ENCODE peak calls at places on chromosome 14, in five cellular contexts. D is CD8-positive, alpha-beta T cell; I is colonic mucosa; F is WERI-Rb-1; T is HL-60. P is an unnamed sample. For H3K27me3, the result is how much of the 10 kb centered on the place peaks cover.

GRCh38 chr14:80977103-80977728 is 21.8 kb downstream of the TSHR start:
- DNase-seq in D (no peak), I (peak), F (no peak), T (no peak), P (no peak)

GRCh38 chr14:21057803-21058675 is at the start of gene RNASE8:
- DNase-seq in D (no peak), I (peak), F (no peak), T (no peak), P (no peak)

GRCh38 chr14:42140831-42141279 is 534.2 kb downstream of the LRFN5 start:
- DNase-seq in D (no peak), I (no peak), F (no peak), T (no peak), P (no peak)

GRCh38 chr14:22332671-22333407 is 256.2 kb downstream of the DAD1 start:
- DNase-seq in D (no peak), I (no peak), F (no peak), T (no peak), P (no peak)

GRCh38 chr14:22847661-22848341 is 11.4 kb downstream of the MMP14 start:
- DNase-seq in D (no peak), I (no peak), F (no peak), T (no peak), P (peak)

GRCh38 chr14:56310643-56311042 is 192.4 kb downstream of the PELI2 start:
- DNase-seq in D (no peak), I (no peak), F (no peak), T (no peak), P (no peak)

GRCh38 chr14:55097894-55098560 is 31.0 kb upstream of the LGALS3 start:
- DNase-seq in D (peak), I (no peak), F (no peak), T (no peak), P (no peak)

GRCh38 chr14:77238996-77239395 is 32.0 kb downstream of the NGB start:
- DNase-seq in D (no peak), I (no peak), F (peak), T (no peak), P (no peak)

GRCh38 chr14:102913341-102914211 is 8.9 kb upstream of the AMN start:
- DNase-seq in D (no peak), I (no peak), F (no peak), T (no peak), P (no peak)

GRCh38 chr14:90784621-90785270 is 31.5 kb downstream of the TTC7B start:
- DNase-seq in D (no peak), I (no peak), F (no peak), T (no peak), P (no peak)

GRCh38 chr14:101673873-101674272 is 87.6 kb upstream of the PPP2R5C start:
- DNase-seq in D (no peak), I (no peak), F (no peak), T (no peak), P (no peak)

GRCh38 chr14:57755018-57755521 is 110.8 kb downstream of the SLC35F4 start:
- DNase-seq in D (no peak), I (no peak), F (no peak), T (no peak), P (no peak)

GRCh38 chr14:50089213-50089612 is 27.2 kb downstream of the VCPKMT start:
- DNase-seq in D (peak), I (no peak), F (no peak), T (no peak), P (no peak)

GRCh38 chr14:69612014-69612758 is 790 bp downstream of the SUSD6 start:
- DNase-seq in D (peak), I (peak), F (no peak), T (no peak), P (peak)

GRCh38 chr14:71331393-71331792 is 424.1 kb downstream of the PCNX1 start:
- DNase-seq in D (no peak), I (no peak), F (no peak), T (no peak), P (no peak)

GRCh38 chr14:42299692-42300091 is 693.0 kb downstream of the LRFN5 start:
- DNase-seq in D (no peak), I (no peak), F (no peak), T (no peak), P (no peak)

GRCh38 chr14:67673451-67673850 is 981 bp downstream of the VTI1B start:
- DNase-seq in D (no peak), I (no peak), F (no peak), T (no peak), P (no peak)

GRCh38 chr14:94143239-94143638 is 13.8 kb upstream of the IFI27L2 start:
- DNase-seq in D (no peak), I (no peak), F (peak), T (no peak), P (no peak)

GRCh38 chr14:81323621-81324400 is 76.3 kb downstream of the STON2 start:
- DNase-seq in D (no peak), I (peak), F (peak), T (no peak), P (no peak)

GRCh38 chr14:51652168-51653095 is 722 bp downstream of the FRMD6 start:
- DNase-seq in D (no peak), I (peak), F (no peak), T (peak), P (peak)
- TF ChIP-seq CTCF in D (peak), I (no peak), F (no peak), T (no peak), P (no peak)

GRCh38 chr14:104603623-104604401 is 760 bp downstream of the TMEM179 start:
- DNase-seq in D (no peak), I (no peak), F (no peak), T (no peak), P (no peak)
- H3K4me3 ChIP-seq in D (no peak), I (no peak), F (peak), T (no peak), P (no peak)

GRCh38 chr14:105842105-105842504 is 315.7 kb downstream of the TMEM121 start:
- DNase-seq in D (no peak), I (peak), F (no peak), T (no peak), P (no peak)
- H3K27me3 ChIP-seq in D (under half), I (under half), F (half or more), T (under half), P (under half)

DNA sequence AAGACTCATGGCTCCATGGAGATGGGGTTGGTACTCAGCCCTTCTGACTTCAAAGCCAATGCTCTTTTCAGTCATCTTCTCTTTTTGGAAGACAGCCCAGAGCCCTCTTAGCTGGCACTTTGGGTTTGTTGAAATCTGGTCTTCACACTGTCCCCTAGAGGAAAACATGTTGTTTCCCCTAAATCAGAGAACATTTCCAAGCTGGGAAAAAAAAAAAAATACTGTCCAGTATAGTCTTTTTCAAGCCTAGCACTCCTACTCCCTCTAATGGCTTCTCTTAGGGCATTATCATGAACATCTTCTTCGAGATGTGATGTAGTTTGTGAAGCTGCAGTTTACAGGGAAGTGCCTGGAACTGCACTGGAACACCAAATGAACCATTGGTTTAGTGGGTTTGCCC is 3.0 kb upstream of the ZC3H14 start:
- DNase-seq in D (no peak), I (no peak), F (no peak), T (no peak), P (no peak)
- TF ChIP-seq CTCF in D (no peak), I (no peak), F (peak), T (no peak), P (peak)

GRCh38 chr14:44657688-44658388 is 150.8 kb upstream of the FSCB start:
- DNase-seq in D (no peak), I (no peak), F (no peak), T (no peak), P (no peak)

GRCh38 chr14:44652640-44653039 is 145.6 kb upstream of the FSCB start:
- DNase-seq in D (no peak), I (no peak), F (no peak), T (no peak), P (no peak)

GRCh38 chr14:44658389-44658696 is 151.3 kb upstream of the FSCB start:
- DNase-seq in D (no peak), I (no peak), F (no peak), T (no peak), P (no peak)

GRCh38 chr14:44662250-44662891 is 155.3 kb upstream of the FSCB start:
- DNase-seq in D (no peak), I (no peak), F (no peak), T (no peak), P (no peak)

GRCh38 chr14:44657153-44657552 is 150.1 kb upstream of the FSCB start:
- DNase-seq in D (no peak), I (no peak), F (no peak), T (no peak), P (no peak)
- H3K4me3 ChIP-seq in D (no peak), I (no peak), F (no peak), T (no peak), P (no peak)

DNA sequence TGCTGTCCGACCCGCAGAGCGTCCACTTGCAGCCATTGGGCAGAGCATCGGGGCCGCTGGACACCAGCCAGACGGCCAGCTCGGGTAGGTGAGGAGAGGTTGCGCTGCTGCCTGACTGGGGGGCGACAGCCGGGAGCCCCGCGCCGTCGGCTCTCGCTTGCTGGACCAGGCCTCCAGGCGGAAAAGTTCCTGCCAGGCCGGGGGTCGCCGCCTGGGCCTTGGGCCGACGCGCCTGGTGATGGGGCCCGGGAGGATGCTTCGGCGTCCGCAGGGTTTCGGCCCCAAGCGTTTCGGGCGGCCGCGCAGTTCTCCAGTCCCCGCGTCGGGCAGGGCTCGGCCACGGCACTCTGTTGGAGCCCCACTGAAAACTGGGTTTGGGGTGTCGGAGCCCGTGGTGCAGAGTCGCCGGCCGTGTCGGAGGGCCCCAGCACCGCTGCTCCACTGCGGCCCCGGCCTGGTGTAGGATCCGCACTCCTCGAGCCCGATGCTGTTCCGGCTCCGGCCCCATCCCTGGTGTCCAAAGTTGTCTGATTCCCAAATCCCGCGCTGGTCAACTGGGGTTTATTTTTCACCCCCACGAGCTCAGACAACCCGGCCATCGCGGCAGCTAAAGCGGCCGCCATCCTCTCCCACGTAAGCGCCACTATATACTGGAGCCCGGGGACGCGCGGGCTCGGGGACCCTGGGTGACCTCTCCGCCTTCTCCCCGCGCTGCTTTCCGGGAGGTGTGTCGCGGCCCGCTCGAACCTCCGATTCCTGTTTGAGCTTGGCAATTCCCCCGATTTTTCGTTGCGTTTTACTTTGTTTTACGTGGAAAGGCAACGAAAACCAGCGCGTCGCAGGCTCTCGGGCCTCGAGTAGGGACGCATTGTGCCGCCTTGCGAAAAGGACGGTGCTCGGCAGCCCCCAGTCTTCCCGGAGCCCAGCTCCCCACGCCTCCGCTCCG is 872 bp downstream of the VSX2 start:
- DNase-seq in D (no peak), I (no peak), F (no peak), T (no peak), P (no peak)
- H3K27me3 ChIP-seq in D (under half), I (half or more), F (under half), T (under half), P (half or more)

DNA sequence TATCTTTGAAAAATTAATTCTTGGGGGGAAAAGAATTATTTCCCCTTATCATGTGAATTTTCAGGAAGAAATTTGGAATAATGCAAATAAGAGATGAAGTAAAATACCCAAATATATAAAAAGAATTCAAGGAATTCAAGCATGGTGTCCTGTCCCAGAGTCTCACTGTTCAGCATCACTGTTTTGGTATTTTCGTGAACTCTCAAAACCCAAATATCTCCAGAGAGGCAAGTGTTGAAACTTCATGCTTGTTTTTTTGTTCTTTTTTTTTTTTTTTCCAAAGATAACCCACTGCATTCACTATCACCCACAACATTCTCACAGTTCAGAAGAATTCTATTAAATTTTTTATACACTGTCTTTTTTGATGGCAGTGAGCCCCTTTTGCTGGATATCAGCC is 354.9 kb downstream of the DIO2 start:
- DNase-seq in D (no peak), I (no peak), F (no peak), T (no peak), P (no peak)
- TF ChIP-seq CTCF in D (no peak), I (no peak), F (no peak), T (no peak), P (no peak)

GRCh38 chr14:61472801-61473376 is 151.5 kb downstream of the PRKCH start:
- DNase-seq in D (peak), I (no peak), F (no peak), T (no peak), P (no peak)

GRCh38 chr14:61472025-61472672 is 150.8 kb downstream of the PRKCH start:
- DNase-seq in D (peak), I (no peak), F (no peak), T (peak), P (no peak)

GRCh38 chr14:61470261-61470953 is 149.0 kb downstream of the PRKCH start:
- DNase-seq in D (no peak), I (peak), F (no peak), T (no peak), P (no peak)

GRCh38 chr14:61470954-61471279 is 149.5 kb downstream of the PRKCH start:
- DNase-seq in D (no peak), I (peak), F (no peak), T (no peak), P (no peak)

DNA sequence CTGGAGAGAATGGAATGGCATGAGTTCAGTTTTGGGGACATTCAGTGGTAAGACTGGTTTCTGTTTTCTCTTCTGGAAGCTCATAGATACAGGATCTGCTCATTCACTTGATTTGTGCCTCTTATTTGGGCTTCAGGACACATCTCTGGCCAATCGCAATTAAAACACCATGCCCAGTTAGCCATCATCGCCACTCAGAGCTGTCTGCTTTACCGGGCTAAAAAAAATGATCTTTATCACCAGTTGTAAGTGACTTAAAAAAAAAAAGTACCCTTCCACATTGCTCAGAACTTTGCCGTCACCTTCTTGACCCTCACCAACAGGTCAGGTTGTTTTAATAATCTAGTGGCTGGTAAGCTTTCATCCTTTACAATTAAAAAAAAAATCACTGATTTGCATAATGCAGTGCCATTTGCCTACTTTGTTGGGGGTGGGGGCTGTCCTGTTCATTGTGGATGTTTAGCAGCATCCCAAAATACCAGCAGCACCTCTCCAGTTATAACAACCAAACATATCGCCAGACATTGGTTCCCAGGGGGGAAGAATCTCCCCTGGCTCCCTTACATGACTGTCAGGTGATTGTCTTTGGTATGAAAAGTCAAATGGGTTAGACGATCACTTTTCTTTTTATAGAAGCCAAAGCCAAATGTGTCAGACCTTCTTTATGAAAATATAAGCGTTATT is 150.1 kb downstream of the PRKCH start:
- DNase-seq in D (no peak), I (peak), F (no peak), T (no peak), P (no peak)
- H3K4me3 ChIP-seq in D (peak), I (no peak), F (no peak), T (no peak), P (peak)

DNA sequence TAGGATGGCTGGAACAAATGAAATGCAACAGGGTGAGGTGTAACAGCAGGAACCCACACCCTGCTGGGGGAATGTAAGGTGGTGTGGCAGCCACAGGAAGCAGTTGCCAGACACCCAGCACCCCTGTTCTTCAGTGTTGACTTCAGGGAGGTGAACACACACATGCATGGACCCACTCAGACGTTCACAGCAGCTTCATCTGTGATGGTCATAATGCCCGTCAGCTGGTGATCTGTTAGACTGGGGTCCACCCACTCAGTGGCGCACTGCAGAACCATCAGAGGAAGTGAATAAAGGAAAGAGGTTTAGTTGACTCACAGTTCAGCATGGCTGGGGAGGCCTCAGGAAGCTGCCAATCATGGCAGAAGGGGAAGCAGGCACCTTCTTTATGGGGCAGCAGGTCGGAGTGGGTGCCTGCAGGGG is 22.7 kb upstream of the TEX22 start:
- DNase-seq in D (no peak), I (no peak), F (no peak), T (peak), P (no peak)
- H3K27me3 ChIP-seq in D (under half), I (under half), F (under half), T (under half), P (under half)

DNA sequence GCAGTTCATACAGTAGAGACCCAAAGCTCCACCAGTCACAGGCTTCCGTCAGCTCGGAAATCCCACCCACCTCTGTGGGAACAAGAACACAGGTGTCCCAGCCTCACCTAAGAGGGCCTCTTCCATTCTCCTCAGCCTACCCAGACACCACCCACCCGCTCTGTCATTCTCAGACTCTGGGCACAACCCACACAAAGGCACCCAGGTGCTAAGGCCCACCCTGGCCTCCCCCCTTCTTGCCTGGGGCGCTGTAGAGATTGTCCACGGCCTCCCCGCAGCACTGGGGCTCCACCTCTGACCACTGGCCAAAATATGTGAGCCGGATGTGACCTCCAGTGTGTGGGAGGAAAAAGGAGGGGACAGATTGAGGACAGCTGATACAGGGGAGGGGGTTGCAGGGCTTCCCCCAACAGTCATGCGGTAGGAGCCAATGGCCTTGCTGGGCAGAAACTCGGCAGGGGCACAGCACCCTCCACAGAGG is 14.2 kb downstream of the RPS6KL1 start:
- DNase-seq in D (no peak), I (no peak), F (no peak), T (no peak), P (no peak)
- TF ChIP-seq CTCF in D (no peak), I (no peak), F (no peak), T (no peak), P (no peak)

P was measured in uterus.